ENCODE peak calls at places on chromosome 4, in five cellular contexts. A is A549, C is mesothelial cell of epicardium, P is H9, S is PC-3. B is an unnamed sample.

GRCh38 chr4:88814043-88814617 is 116.5 kb upstream of the NAP1L5 start:
- DNase-seq in A (no peak), C (no peak), P (no peak), S (no peak), B (no peak)

GRCh38 chr4:89160806-89161205 is 49.5 kb downstream of the TIGD2 start:
- DNase-seq in A (no peak), C (no peak), P (no peak), S (no peak), B (no peak)

GRCh38 chr4:82429728-82430192 is 502 bp downstream of the HNRNPDL start:
- DNase-seq in A (peak), C (no peak), P (no peak), S (no peak), B (no peak)

GRCh38 chr4:157128395-157128794 is 52.4 kb downstream of the GLRB start:
- DNase-seq in A (peak), C (no peak), P (no peak), S (peak), B (no peak)

GRCh38 chr4:8304827-8305695 is 35.5 kb downstream of the HTRA3 start:
- DNase-seq in A (no peak), C (peak), P (no peak), S (no peak), B (no peak)

GRCh38 chr4:152564336-152564735 is 28.4 kb upstream of the FBXW7 start:
- DNase-seq in A (no peak), C (no peak), P (no peak), S (no peak), B (no peak)

GRCh38 chr4:20615492-20616136 is 84.6 kb upstream of the PACRGL start:
- DNase-seq in A (no peak), C (no peak), P (no peak), S (peak), B (no peak)

GRCh38 chr4:122150896-122151295 is 1.2 kb upstream of the BLTP1 start:
- DNase-seq in A (no peak), C (no peak), P (no peak), S (no peak), B (no peak)

GRCh38 chr4:181796502-181796901 is 446.7 kb upstream of the TENM3 start:
- DNase-seq in A (peak), C (no peak), P (no peak), S (no peak), B (no peak)

GRCh38 chr4:105088110-105088879 is 58.4 kb upstream of the TET2 start:
- DNase-seq in A (peak), C (no peak), P (peak), S (peak), B (no peak)

GRCh38 chr4:158300012-158300411 is 89.7 kb downstream of the TMEM144 start:
- DNase-seq in A (peak), C (no peak), P (no peak), S (no peak), B (no peak)

GRCh38 chr4:110196871-110197420 is 1.5 kb downstream of the ELOVL6 start:
- DNase-seq in A (peak), C (peak), P (peak), S (peak), B (no peak)

GRCh38 chr4:16066586-16067128 is 17.2 kb downstream of the PROM1 start:
- DNase-seq in A (no peak), C (no peak), P (no peak), S (no peak), B (no peak)

GRCh38 chr4:8690811-8691775 is 98.5 kb downstream of the CPZ start:
- DNase-seq in A (no peak), C (peak), P (peak), S (no peak), B (no peak)

GRCh38 chr4:7539659-7540058 is 104.9 kb upstream of the PSAPL1 start:
- DNase-seq in A (peak), C (no peak), P (peak), S (peak), B (no peak)

GRCh38 chr4:8188085-8188484 is 11.0 kb upstream of the SH3TC1 start:
- DNase-seq in A (peak), C (no peak), P (no peak), S (peak), B (no peak)

GRCh38 chr4:119729815-119730643 is 101.4 kb upstream of the PDE5A start:
- DNase-seq in A (peak), C (no peak), P (no peak), S (peak), B (no peak)

GRCh38 chr4:87101543-87102199 is 118.7 kb downstream of the KLHL8 start:
- DNase-seq in A (no peak), C (no peak), P (no peak), S (no peak), B (no peak)

GRCh38 chr4:128163177-128164117 is 102.3 kb downstream of the LARP1B start:
- DNase-seq in A (peak), C (no peak), P (no peak), S (peak), B (no peak)

GRCh38 chr4:128166982-128167381 is 105.9 kb downstream of the LARP1B start:
- DNase-seq in A (no peak), C (no peak), P (no peak), S (no peak), B (no peak)

GRCh38 chr4:128168701-128169100 is 107.6 kb downstream of the LARP1B start:
- DNase-seq in A (no peak), C (no peak), P (no peak), S (no peak), B (no peak)

GRCh38 chr4:128169245-128169644 is 108.1 kb downstream of the LARP1B start:
- DNase-seq in A (no peak), C (no peak), P (no peak), S (no peak), B (no peak)
- TF ChIP-seq CTCF in A (no peak), C (no peak), P (no peak), S (no peak), B (no peak)

DNA sequence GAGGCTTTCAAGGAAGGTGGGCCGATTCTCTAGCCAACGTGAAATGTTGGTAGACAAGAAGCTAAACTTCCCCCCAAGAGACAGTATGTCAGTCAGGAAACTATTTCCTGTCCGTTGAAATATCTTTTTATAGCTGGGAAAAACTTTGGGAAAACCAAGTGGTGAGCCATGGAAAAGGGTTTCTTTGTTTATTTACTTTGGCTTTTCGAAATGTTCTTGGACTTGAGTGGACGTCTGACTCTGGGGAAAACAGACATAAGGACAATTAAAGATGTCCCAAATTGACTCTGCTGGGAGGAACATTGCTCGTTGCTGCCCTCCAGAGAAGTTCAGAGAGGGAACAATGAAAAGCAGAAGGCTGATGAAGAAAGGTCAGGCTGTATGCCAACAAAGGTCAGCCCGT is 295.4 kb downstream of the RAPGEF2 start:
- DNase-seq in A (no peak), C (no peak), P (no peak), S (no peak), B (no peak)
- TF ChIP-seq CTCF in A (no peak), C (no peak), P (no peak), S (no peak), B (no peak)

GRCh38 chr4:18366762-18367358 is 345.3 kb upstream of the LCORL start:
- DNase-seq in A (peak), C (no peak), P (no peak), S (peak), B (no peak)
- TF ChIP-seq CTCF in A (no peak), C (no peak), P (peak), S (peak), B (no peak)

GRCh38 chr4:140626982-140627381 is 58.2 kb upstream of the UCP1 start:
- DNase-seq in A (no peak), C (no peak), P (no peak), S (peak), B (no peak)
- TF ChIP-seq CTCF in A (no peak), C (no peak), P (no peak), S (peak), B (no peak)

B was measured in activated B cell treated with CpG ODN at 0.5 μM for 24 hours.